ENCODE peak calls at places on chromosome 20, in ten cellular contexts. T is epithelial cell of proximal tubule, C is lower leg skin, S is upper lobe of right lung, N is neural progenitor cell, B is BJ, R is AG09309, X is mucosa of descending colon, W is ascending aorta, U is SK-N-SH. Z is an unnamed sample.

GRCh38 chr20:3691897-3692296 is 10.1 kb upstream of the ADAM33 start:
- DNase-seq in W (no peak), B (no peak), S (no peak), N (no peak), U (no peak), R (no peak), X (no peak), C (no peak), T (no peak), Z (no peak)

GRCh38 chr20:16974855-16975162 is 226.7 kb downstream of the OTOR start:
- DNase-seq in R (no peak), B (no peak), C (no peak), T (no peak), W (no peak), U (no peak), N (no peak), X (no peak), S (no peak), Z (no peak)

GRCh38 chr20:57179265-57179664 is 87.2 kb downstream of the BMP7 start:
- DNase-seq in W (no peak), R (no peak), T (no peak), S (no peak), U (no peak), B (no peak), N (no peak), C (no peak), X (no peak), Z (no peak)

GRCh38 chr20:31566658-31567379 is 38.3 kb upstream of the ID1 start:
- DNase-seq in R (no peak), N (no peak), W (no peak), C (no peak), X (peak), U (no peak), S (no peak), B (no peak), T (no peak), Z (no peak)

GRCh38 chr20:19943021-19943659 is 74.0 kb upstream of the NAA20 start:
- DNase-seq in C (no peak), N (no peak), X (no peak), W (no peak), B (no peak), R (no peak), U (no peak), T (no peak), S (no peak), Z (no peak)

GRCh38 chr20:49184691-49185070 is 3.5 kb downstream of the STAU1 start:
- DNase-seq in T (no peak), X (no peak), W (no peak), R (no peak), S (no peak), U (no peak), B (no peak), C (no peak), N (no peak), Z (no peak)

GRCh38 chr20:40753472-40753871 is 64.4 kb upstream of the MAFB start:
- DNase-seq in B (no peak), X (no peak), C (no peak), T (no peak), U (no peak), N (no peak), S (no peak), R (no peak), W (no peak), Z (peak)

GRCh38 chr20:33279261-33279910 is 3.6 kb upstream of the BPIFB1 start:
- DNase-seq in C (no peak), R (no peak), B (no peak), T (peak), W (no peak), N (no peak), U (no peak), S (no peak), X (no peak), Z (no peak)

GRCh38 chr20:15188415-15188814 is 851.0 kb upstream of the FLRT3 start:
- DNase-seq in W (no peak), C (no peak), N (no peak), B (no peak), U (no peak), X (no peak), S (no peak), R (no peak), T (no peak), Z (no peak)

GRCh38 chr20:10185741-10186558 is 32.7 kb upstream of the SNAP25 start:
- DNase-seq in S (no peak), W (no peak), N (no peak), B (no peak), C (no peak), X (no peak), R (no peak), U (no peak), T (no peak), Z (peak)

GRCh38 chr20:10194166-10194565 is 24.5 kb upstream of the SNAP25 start:
- DNase-seq in U (no peak), B (no peak), W (no peak), N (no peak), C (no peak), R (no peak), T (no peak), X (no peak), S (no peak), Z (no peak)

GRCh38 chr20:10190456-10190855 is 28.2 kb upstream of the SNAP25 start:
- DNase-seq in X (no peak), C (no peak), R (no peak), N (no peak), W (no peak), B (no peak), S (no peak), T (no peak), U (no peak), Z (no peak)
- H3K4me3 ChIP-seq in X (no peak), C (no peak), R (no peak), N (no peak), W (no peak), B (no peak), S (no peak), T (no peak), U (no peak), Z (no peak)

DNA sequence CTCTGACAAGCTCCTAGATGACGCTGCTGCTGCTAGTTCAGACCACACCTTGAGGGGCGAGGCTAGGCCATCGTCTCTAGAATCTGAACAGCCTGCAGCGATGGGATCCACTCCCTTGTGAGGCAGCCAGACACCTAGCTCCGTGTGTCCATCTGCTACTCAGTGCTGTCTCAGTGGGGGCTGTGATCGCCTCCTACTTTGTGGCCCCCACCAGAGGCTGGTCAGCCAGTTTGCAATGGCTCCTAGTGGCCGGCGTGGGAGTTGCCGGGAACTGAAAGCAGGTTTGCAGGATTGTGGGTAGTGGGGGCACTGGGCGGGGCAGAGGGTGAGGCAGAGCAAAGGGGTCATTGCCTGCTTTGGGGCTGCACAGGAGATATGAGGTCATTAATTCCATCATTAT is 2.8 kb downstream of the CCN5 start:
- DNase-seq in R (no peak), T (no peak), X (no peak), S (no peak), W (no peak), C (no peak), B (no peak), N (peak), U (peak), Z (no peak)
- TF ChIP-seq CTCF in R (peak), T (peak), X (no peak), S (peak), W (peak), C (no peak), B (peak), N (peak), U (peak), Z (peak)

GRCh38 chr20:23632711-23633573 is 4.8 kb downstream of the CST3 start:
- DNase-seq in N (no peak), C (no peak), S (no peak), T (no peak), B (no peak), R (no peak), X (no peak), U (no peak), W (no peak), Z (no peak)

GRCh38 chr20:23636908-23637281 is 860 bp downstream of the CST3 start:
- DNase-seq in T (no peak), U (no peak), C (no peak), N (no peak), B (no peak), W (no peak), R (no peak), S (no peak), X (no peak), Z (no peak)

GRCh38 chr20:23634044-23634801 is 3.5 kb downstream of the CST3 start:
- DNase-seq in X (no peak), W (no peak), U (no peak), C (no peak), R (no peak), N (no peak), B (no peak), T (no peak), S (no peak), Z (no peak)

GRCh38 chr20:23636182-23636907 is 1.4 kb downstream of the CST3 start:
- DNase-seq in T (no peak), R (no peak), W (no peak), U (no peak), S (no peak), B (no peak), N (no peak), C (no peak), X (no peak), Z (no peak)

GRCh38 chr20:23634985-23635767 is 2.6 kb downstream of the CST3 start:
- DNase-seq in R (no peak), W (no peak), X (no peak), B (no peak), U (no peak), T (no peak), N (no peak), C (no peak), S (no peak), Z (no peak)
- H3K4me3 ChIP-seq in R (no peak), W (peak), X (no peak), B (no peak), U (no peak), T (peak), N (no peak), C (no peak), S (no peak), Z (no peak)

DNA sequence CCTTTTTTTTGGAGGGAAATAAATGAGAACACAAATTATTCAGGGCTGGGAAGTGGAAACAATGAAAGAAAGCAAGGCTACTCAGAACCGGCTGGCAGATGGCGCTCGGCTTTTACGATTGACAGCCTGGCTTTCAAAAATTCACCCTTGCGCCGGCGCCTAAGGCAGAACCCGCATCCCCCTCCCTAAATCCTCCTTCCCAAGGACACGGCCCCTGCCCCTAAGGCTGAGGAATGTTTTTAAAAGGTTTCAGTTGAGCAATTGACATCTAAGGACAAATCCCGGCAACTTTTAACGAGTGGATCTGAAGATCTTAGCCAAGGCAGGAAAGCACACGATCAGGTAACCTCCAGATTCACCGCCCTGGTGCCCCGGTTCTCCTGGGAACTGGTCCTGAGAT is 16.3 kb downstream of the GNAS start:
- DNase-seq in S (no peak), W (no peak), B (no peak), R (no peak), U (no peak), C (peak), X (no peak), N (peak), T (no peak), Z (peak)
- TF ChIP-seq CTCF in S (peak), W (peak), B (peak), R (peak), U (no peak), C (no peak), X (no peak), N (peak), T (peak), Z (peak)

DNA sequence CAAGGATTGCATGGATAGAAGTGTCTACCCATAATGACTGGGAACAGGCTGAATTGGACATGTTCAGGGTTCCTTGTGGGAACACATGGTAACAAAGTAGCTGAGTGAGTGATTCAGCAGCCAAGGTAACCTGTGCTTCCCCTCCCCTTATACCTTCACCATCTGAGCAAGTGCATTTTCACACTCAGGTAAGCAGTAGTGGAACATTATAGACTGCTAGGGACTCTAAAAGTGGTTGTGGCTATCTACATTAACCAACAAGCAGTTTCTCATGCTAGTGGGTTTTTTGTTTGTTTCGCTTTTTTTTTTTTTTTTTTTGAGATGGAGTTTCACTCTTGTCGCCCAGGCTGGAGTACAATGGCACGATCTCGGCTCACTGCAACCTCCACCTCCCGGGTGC is 41.4 kb downstream of the KIZ start:
- DNase-seq in S (no peak), C (no peak), W (no peak), T (no peak), B (no peak), U (no peak), R (no peak), X (no peak), N (no peak), Z (no peak)
- H3K4me3 ChIP-seq in S (no peak), C (no peak), W (no peak), T (no peak), B (no peak), U (no peak), R (no peak), X (no peak), N (no peak), Z (no peak)

GRCh38 chr20:23666189-23666588 is 22.6 kb downstream of the CST4 start:
- DNase-seq in T (no peak), N (no peak), W (no peak), U (no peak), S (no peak), X (no peak), B (no peak), R (no peak), C (peak), Z (peak)
- TF ChIP-seq CTCF in T (peak), N (peak), W (no peak), U (no peak), S (no peak), X (no peak), B (peak), R (peak), C (no peak), Z (peak)

DNA sequence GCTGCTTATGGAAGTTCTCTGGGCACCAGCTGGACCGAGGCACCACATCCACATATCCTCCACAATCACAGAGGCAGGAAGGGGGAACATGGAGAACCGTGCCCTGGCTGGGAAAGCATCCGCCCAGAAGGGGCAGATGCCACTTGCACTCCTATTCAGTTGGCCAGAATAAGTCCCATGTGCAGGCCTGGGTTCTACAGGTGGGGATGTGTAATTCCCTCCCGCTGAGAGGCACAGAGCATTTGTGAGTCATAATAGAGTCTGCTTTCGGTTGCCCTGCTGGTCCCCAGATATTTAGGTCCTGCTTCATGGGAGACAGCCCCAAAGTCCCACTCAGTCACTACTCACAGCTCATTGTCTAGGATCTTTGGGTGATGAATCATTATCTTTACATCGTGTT is 104.0 kb downstream of the PHACTR3 start:
- DNase-seq in R (no peak), T (no peak), U (no peak), S (no peak), W (no peak), X (no peak), B (no peak), N (no peak), C (no peak), Z (no peak)
- H3K4me3 ChIP-seq in R (no peak), T (no peak), U (no peak), S (no peak), W (no peak), X (no peak), B (no peak), N (no peak), C (no peak), Z (no peak)

Z was measured in choroid plexus epithelial cell.